ENCODE peak calls at places on chromosomes 13 and 19, in seven cellular contexts. One of them, this sample, is unnamed.

GRCh38 chr13:101065314-101065713 is 351.0 kb downstream of the NALCN start:
- DNase-seq in H9: no peak
- DNase-seq in vagina: no peak
- DNase-seq in HFFc6: no peak
- DNase-seq in left ventricle myocardium inferior: no peak
- DNase-seq in nucleus accumbens: no peak
- DNase-seq in germinal center: no peak
- DNase-seq in this sample: no peak

GRCh38 chr19:57558525-57558924 is 1.1 kb downstream of the ZNF550 start:
- DNase-seq in H9: no peak
- DNase-seq in vagina: no peak
- DNase-seq in HFFc6: peak
- DNase-seq in left ventricle myocardium inferior: no peak
- DNase-seq in nucleus accumbens: no peak
- DNase-seq in germinal center: no peak
- DNase-seq in this sample: no peak

GRCh38 chr19:51640371-51640770 is 6.3 kb downstream of the SIGLEC14 start:
- DNase-seq in H9: no peak
- DNase-seq in vagina: no peak
- DNase-seq in HFFc6: no peak
- DNase-seq in left ventricle myocardium inferior: no peak
- DNase-seq in nucleus accumbens: no peak
- DNase-seq in germinal center: no peak
- DNase-seq in this sample: no peak

GRCh38 chr13:76654263-76654662 is 231.9 kb downstream of the KCTD12 start:
- DNase-seq in H9: no peak
- DNase-seq in vagina: no peak
- DNase-seq in HFFc6: no peak
- DNase-seq in left ventricle myocardium inferior: no peak
- DNase-seq in nucleus accumbens: no peak
- DNase-seq in germinal center: no peak
- DNase-seq in this sample: no peak

GRCh38 chr19:5131866-5132561 is 163.1 kb downstream of the KDM4B start:
- DNase-seq in H9: no peak
- DNase-seq in vagina: no peak
- DNase-seq in HFFc6: no peak
- DNase-seq in left ventricle myocardium inferior: no peak
- DNase-seq in nucleus accumbens: no peak
- DNase-seq in germinal center: peak
- DNase-seq in this sample: peak

GRCh38 chr13:38213307-38213706 is 136.3 kb upstream of the UFM1 start:
- DNase-seq in H9: no peak
- DNase-seq in vagina: no peak
- DNase-seq in HFFc6: peak
- DNase-seq in left ventricle myocardium inferior: no peak
- DNase-seq in nucleus accumbens: no peak
- DNase-seq in germinal center: no peak
- DNase-seq in this sample: no peak

GRCh38 chr13:95987841-95988240 is 65.4 kb downstream of the UGGT2 start:
- DNase-seq in H9: no peak
- DNase-seq in vagina: no peak
- DNase-seq in HFFc6: no peak
- DNase-seq in left ventricle myocardium inferior: no peak
- DNase-seq in nucleus accumbens: no peak
- DNase-seq in germinal center: no peak
- DNase-seq in this sample: no peak

GRCh38 chr13:95535243-95535642 is 17.3 kb upstream of the CLDN10 start:
- DNase-seq in H9: no peak
- DNase-seq in vagina: no peak
- DNase-seq in HFFc6: peak
- DNase-seq in left ventricle myocardium inferior: no peak
- DNase-seq in nucleus accumbens: no peak
- DNase-seq in germinal center: no peak
- DNase-seq in this sample: no peak

GRCh38 chr19:11657307-11657706 is 60.0 kb downstream of the ZNF627 start:
- DNase-seq in H9: no peak
- DNase-seq in vagina: no peak
- DNase-seq in HFFc6: no peak
- DNase-seq in left ventricle myocardium inferior: no peak
- DNase-seq in nucleus accumbens: no peak
- DNase-seq in germinal center: no peak
- DNase-seq in this sample: no peak

GRCh38 chr19:17611462-17612244 is 56.2 kb downstream of the COLGALT1 start:
- DNase-seq in H9: no peak
- DNase-seq in vagina: no peak
- DNase-seq in HFFc6: no peak
- DNase-seq in left ventricle myocardium inferior: no peak
- DNase-seq in nucleus accumbens: no peak
- DNase-seq in germinal center: no peak
- DNase-seq in this sample: no peak

GRCh38 chr19:28556371-28556770 is 656.6 kb downstream of the UQCRFS1 start:
- DNase-seq in H9: peak
- DNase-seq in vagina: peak
- DNase-seq in HFFc6: no peak
- DNase-seq in left ventricle myocardium inferior: no peak
- DNase-seq in nucleus accumbens: no peak
- DNase-seq in germinal center: no peak
- DNase-seq in this sample: no peak

GRCh38 chr19:16944626-16945363 is 56.0 kb downstream of the F2RL3 start:
- DNase-seq in H9: no peak
- DNase-seq in vagina: no peak
- DNase-seq in HFFc6: no peak
- DNase-seq in left ventricle myocardium inferior: no peak
- DNase-seq in nucleus accumbens: peak
- DNase-seq in germinal center: no peak
- DNase-seq in this sample: no peak

This sample was measured in naive B cell.